ENCODE peak calls at places on chromosomes 16 and 17, in four cellular contexts. B, U, E and X are unnamed samples.

GRCh38 chr17:17635126-17635525 is 43.6 kb upstream of the PEMT start:
- DNase-seq in E (no peak), U (no peak), B (no peak), X (no peak)

GRCh38 chr17:352421-353212 is at the start of gene RPH3AL:
- DNase-seq in B (no peak), E (no peak), U (peak; percentile 92), X (no peak)

GRCh38 chr17:66398059-66398458 is 95.6 kb downstream of the PRKCA start:
- DNase-seq in U (no peak), E (no peak), B (no peak), X (no peak)

GRCh38 chr16:53849994-53850393 is 146.0 kb downstream of the FTO start:
- DNase-seq in B (no peak), U (no peak), E (no peak), X (no peak)

GRCh38 chr16:57270221-57271062 is 14.0 kb downstream of the PLLP start:
- DNase-seq in E (no peak), U (no peak), B (no peak), X (no peak)

GRCh38 chr17:81959362-81960129 is 1.4 kb downstream of the NOTUM start:
- DNase-seq in B (peak; percentile 70), U (peak; percentile 40), E (no peak), X (no peak)

GRCh38 chr16:19415461-19415860 is 2.2 kb upstream of the TMC5 start:
- DNase-seq in B (no peak), E (no peak), U (no peak), X (no peak)

GRCh38 chr16:10385725-10386516 is at the start of gene ATF7IP2:
- DNase-seq in U (peak; percentile 98), E (peak; percentile 80), B (peak; percentile 98), X (peak; percentile 96)

GRCh38 chr16:31331141-31331764 is 23.7 kb upstream of the ITGAX start:
- DNase-seq in U (no peak), B (peak; percentile 50), E (no peak), X (no peak)

GRCh38 chr17:47301161-47301560 is 22.6 kb upstream of the EFCAB13 start:
- DNase-seq in U (no peak), B (no peak), E (no peak), X (no peak)

GRCh38 chr16:82924075-82924854 is 297.5 kb downstream of the CDH13 start:
- DNase-seq in B (no peak), U (no peak), E (no peak), X (no peak)

GRCh38 chr16:69763557-69763942 is 1.4 kb downstream of the WWP2 start:
- DNase-seq in B (no peak), E (no peak), U (no peak), X (no peak)

GRCh38 chr17:1487939-1488825 is 4.3 kb downstream of the MYO1C start:
- DNase-seq in B (peak; percentile 81), U (peak; percentile 70), E (no peak), X (no peak)

GRCh38 chr17:73924083-73924482 is 279.4 kb upstream of the RPL38 start:
- DNase-seq in B (no peak), U (no peak), E (no peak), X (no peak)

GRCh38 chr17:43832976-43833829 is at the start of gene MPP3:
- DNase-seq in E (no peak), B (peak; percentile 53), U (no peak), X (peak; percentile 68)

GRCh38 chr17:39553326-39553945 is 54.3 kb downstream of the NEUROD2 start:
- DNase-seq in E (no peak), B (no peak), U (no peak), X (no peak)

GRCh38 chr16:19542138-19542821 is 13.2 kb upstream of the VPS35L start:
- DNase-seq in U (peak; percentile 98), B (no peak), E (no peak), X (no peak)

GRCh38 chr16:30030011-30030685 is 923 bp downstream of the TLCD3B start:
- DNase-seq in E (no peak), U (no peak), B (no peak), X (no peak)

GRCh38 chr16:21590791-21591190 is 8.6 kb upstream of the METTL9 start:
- DNase-seq in U (no peak), B (no peak), E (no peak), X (no peak)
- TF ChIP-seq ATF2 in U (no peak), B (no peak), E (no peak), X (no peak)

GRCh38 chr16:74522160-74522559 is 84.8 kb downstream of the GLG1 start:
- DNase-seq in U (no peak), E (no peak), B (no peak), X (no peak)

DNA sequence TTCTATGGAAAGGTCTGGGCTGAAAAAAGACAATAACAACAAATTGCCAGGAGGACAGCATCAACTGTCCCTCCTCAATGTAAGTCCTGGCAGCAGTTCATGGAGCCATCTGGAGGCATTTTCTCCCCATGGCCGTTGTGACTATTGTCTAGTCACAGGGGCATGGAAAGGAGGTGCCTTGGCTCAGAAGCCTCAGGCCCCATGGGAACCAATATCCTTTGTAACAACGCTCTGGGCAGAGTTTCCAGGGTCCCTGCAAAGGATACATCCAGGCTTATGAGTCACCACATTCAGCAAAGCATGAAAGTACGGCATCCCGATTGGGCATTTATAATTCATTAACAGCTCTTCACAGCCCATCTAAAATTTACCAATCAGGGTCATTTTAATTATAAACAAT is 85.2 kb downstream of the GLG1 start:
- DNase-seq in B (no peak), E (no peak), U (no peak), X (no peak)
- TF ChIP-seq ATF2 in B (no peak), E (no peak), U (no peak), X (no peak)

GRCh38 chr16:67226295-67226803 is 581 bp upstream of the TMEM208 start:
- DNase-seq in E (no peak), B (no peak), U (no peak), X (no peak)
- TF ChIP-seq ATF2 in E (no peak), B (no peak), U (no peak), X (no peak)

GRCh38 chr17:75843577-75844529 is at the start of gene UNC13D:
- DNase-seq in U (peak; percentile 76), B (no peak), E (no peak), X (no peak)
- TF ChIP-seq ATF2 in U (peak; percentile 49), B (no peak), E (no peak), X (no peak)

GRCh38 chr17:80891096-80892018 is 100.3 kb upstream of the CHMP6 start:
- DNase-seq in U (no peak), B (no peak), E (peak; percentile 56), X (no peak)
- TF ChIP-seq ATF2 in U (no peak), B (no peak), E (no peak), X (no peak)

DNA sequence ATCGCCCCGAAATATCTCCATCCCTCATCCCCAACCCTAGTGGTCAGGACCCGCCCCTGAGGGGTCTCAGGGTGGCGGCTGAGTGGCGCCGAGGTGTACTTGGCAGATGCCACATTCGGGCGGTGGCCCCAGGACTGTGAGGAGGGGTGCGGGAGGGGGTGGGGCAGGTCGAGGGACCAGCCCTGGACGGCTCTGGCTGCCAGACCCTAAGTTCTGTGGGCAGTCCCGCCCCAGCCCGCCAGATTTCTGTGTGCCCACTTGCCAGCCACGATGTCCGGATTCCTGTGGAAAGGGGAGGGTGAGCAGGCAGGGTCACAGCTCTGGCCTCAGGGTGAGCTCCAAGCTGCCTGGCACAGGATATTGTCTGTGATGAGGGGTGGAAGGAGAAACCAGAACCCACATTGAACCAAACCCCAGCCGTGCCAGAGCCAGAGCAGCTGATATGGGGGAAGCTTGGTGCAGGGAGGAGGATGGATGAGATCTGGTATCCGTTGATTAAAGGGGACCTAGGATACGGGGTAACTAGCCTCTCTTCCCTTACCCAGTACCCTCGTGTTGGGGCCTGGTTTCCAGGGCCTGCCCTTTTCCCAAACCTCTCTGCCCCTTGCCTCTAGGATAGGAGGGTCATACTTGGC is 1.1 kb upstream of the CHAD start:
- DNase-seq in U (no peak), E (no peak), B (no peak), X (no peak)
- TF ChIP-seq ATF2 in U (no peak), E (no peak), B (no peak), X (no peak)

GRCh38 chr16:52580488-52580887 is 33.5 kb upstream of the TOX3 start:
- DNase-seq in U (no peak), B (no peak), E (no peak), X (no peak)

GRCh38 chr16:52581530-52581929 is 34.6 kb upstream of the TOX3 start:
- DNase-seq in E (no peak), U (peak; percentile 75), B (no peak), X (no peak)

GRCh38 chr16:52584921-52585320 is 38.0 kb upstream of the TOX3 start:
- DNase-seq in E (no peak), B (no peak), U (no peak), X (no peak)

GRCh38 chr16:52586159-52586558 is 39.2 kb upstream of the TOX3 start:
- DNase-seq in U (no peak), E (no peak), B (no peak), X (no peak)

DNA sequence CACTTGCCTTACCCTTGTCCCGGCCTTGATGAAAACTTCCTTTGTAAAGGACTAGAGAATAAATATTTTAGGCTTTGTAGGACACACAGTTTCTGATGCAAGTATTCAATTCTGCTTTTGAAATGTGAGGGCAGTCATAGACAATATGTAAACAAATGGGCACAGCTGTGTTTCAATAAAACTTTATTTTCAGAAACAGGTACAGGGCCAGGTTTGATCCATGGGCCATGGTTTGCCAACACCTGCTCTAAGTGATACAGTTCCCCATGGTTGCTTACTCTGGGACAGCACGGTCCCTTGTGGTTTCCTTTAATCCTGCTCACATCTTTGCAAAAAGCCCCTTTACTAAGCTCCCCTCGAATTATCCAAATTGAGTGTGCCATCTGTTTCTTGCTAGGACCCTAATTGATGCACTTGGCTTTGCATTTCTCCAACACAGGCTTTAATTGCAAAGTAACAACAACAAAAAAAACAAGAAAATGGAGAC is 37.5 kb upstream of the TOX3 start:
- DNase-seq in U (no peak), E (no peak), B (no peak), X (no peak)
- TF ChIP-seq ATF2 in U (no peak), E (no peak), B (no peak), X (no peak)

GRCh38 chr17:57407287-57408063 is 151.2 kb downstream of the MSI2 start:
- DNase-seq in U (peak; percentile 99), E (no peak), B (no peak), X (no peak)
- TF ChIP-seq ATF2 in U (peak; percentile 40), E (no peak), B (no peak), X (no peak)

DNA sequence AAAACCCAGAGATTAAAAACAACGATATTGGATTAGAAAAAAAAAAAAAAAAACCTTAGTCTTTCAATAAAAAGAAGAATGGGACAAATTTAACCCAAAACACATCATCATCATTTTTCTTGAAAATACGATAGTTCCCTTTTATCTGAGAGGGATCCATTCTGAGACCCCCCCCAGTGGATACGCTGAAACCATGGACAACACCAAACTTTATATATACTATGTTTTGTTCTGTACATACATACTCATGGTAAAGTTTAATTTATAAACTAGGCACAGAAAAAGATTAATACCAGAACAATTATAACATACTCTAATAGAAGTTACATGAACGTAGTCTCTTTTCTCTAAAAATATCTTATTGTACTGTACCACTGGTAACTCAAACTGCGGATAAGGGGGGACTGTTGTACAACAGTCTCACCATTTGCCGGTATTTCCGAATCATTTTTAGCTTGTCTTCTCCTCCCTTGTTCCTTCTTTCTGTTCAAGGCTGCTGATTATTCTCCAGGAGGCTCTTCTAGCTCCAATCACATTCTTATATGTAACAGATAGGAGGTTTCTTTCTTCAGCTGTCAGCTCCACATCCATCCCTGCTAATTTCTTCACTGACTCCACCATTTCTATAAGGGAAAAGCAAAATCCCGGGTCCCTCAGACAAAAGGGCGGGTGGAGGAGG is 37.0 kb downstream of the RNF135 start:
- DNase-seq in B (no peak), U (no peak), E (no peak), X (no peak)
- TF ChIP-seq ATF2 in B (no peak), U (no peak), E (no peak), X (no peak)